ENCODE peak calls at places on chromosomes 13 and 19, in seven cellular contexts. B is central memory CD4-positive, alpha-beta T cell; K is progenitor cell of endocrine pancreas; A is activated CD4-positive, alpha-beta T cell treated with anti-CD3 and anti-CD28 coated beads for 36 hours; N is stimulated activated effector memory CD8-positive, alpha-beta T cell treated with anti-CD3 and anti-CD28 coated beads, Interleukin-12 subunit alpha, Interleukin-12 subunit beta, amount 100 ng/mL, for 72 hours; V is stimulated activated naive B cell treated with anti-CD40 and anti-IgM and Interleukin-4, amounts not matched to agents 10 μg/mL and 1 μg/mL and 100 μg/mL, for 72 hours; R is AG04450. G is an unnamed sample.

GRCh38 chr19:36049080-36049698 is 4.9 kb downstream of the THAP8 start:
- DNase-seq in B (no peak), K (no peak), A (no peak), N (no peak), V (no peak), R (no peak), G (no peak)

GRCh38 chr13:35833571-35834305 is 297.4 kb downstream of the DCLK1 start:
- DNase-seq in B (no peak), K (no peak), A (no peak), N (no peak), V (no peak), R (no peak), G (no peak)

GRCh38 chr19:48569814-48570213 is 17.8 kb downstream of the SULT2B1 start:
- DNase-seq in B (no peak), K (no peak), A (no peak), N (no peak), V (no peak), R (no peak), G (no peak)

GRCh38 chr19:652467-653389 is 10.3 kb downstream of the RNF126 start:
- DNase-seq in B (no peak), K (no peak), A (no peak), N (no peak), V (no peak), R (no peak), G (no peak)

GRCh38 chr19:53775524-53775923 is 48.6 kb downstream of the NLRP12 start:
- DNase-seq in B (no peak), K (no peak), A (no peak), N (no peak), V (no peak), R (no peak), G (no peak)

GRCh38 chr19:35355851-35356460 is 2.3 kb upstream of the FFAR3 start:
- DNase-seq in B (no peak), K (no peak), A (no peak), N (no peak), V (no peak), R (no peak), G (no peak)

GRCh38 chr19:46932346-46932745 is 71.5 kb downstream of the ARHGAP35 start:
- DNase-seq in B (no peak), K (no peak), A (no peak), N (no peak), V (no peak), R (no peak), G (no peak)

GRCh38 chr19:14022469-14022868 is 5.5 kb upstream of the RLN3 start:
- DNase-seq in B (no peak), K (no peak), A (no peak), N (no peak), V (no peak), R (no peak), G (no peak)

GRCh38 chr13:28100149-28101121 is at the start of gene FLT3:
- DNase-seq in B (peak; percentile 1), K (peak; percentile 33), A (peak; percentile 62), N (peak; percentile 55), V (peak; percentile 29), R (no peak), G (no peak)

GRCh38 chr19:12400618-12401502 is at the start of gene ZNF799:
- DNase-seq in B (peak; percentile 75), K (peak; percentile 84), A (peak; percentile 94), N (peak; percentile 90), V (peak; percentile 92), R (peak; percentile 79), G (peak; percentile 90)

GRCh38 chr13:90757127-90757680 is 590.3 kb upstream of the MIR17HG start:
- DNase-seq in B (no peak), K (no peak), A (no peak), N (no peak), V (no peak), R (no peak), G (no peak)

GRCh38 chr19:19062454-19063182 is 1.2 kb upstream of the SLC25A42 start:
- DNase-seq in B (no peak), K (no peak), A (peak; percentile 55), N (no peak), V (no peak), R (peak; percentile 11), G (no peak)

GRCh38 chr19:47226426-47227346 is 4.3 kb downstream of the BBC3 start:
- DNase-seq in B (peak; percentile 28), K (no peak), A (peak; percentile 78), N (peak; percentile 85), V (peak; percentile 58), R (no peak), G (peak; percentile 75)

GRCh38 chr13:49731766-49732165 is 40.5 kb upstream of the EBPL start:
- DNase-seq in B (no peak), K (no peak), A (no peak), N (no peak), V (no peak), R (peak; percentile 38), G (no peak)

GRCh38 chr13:24627090-24627714 is 53.0 kb upstream of the ATP12A start:
- DNase-seq in B (no peak), K (peak; percentile 66), A (no peak), N (no peak), V (no peak), R (no peak), G (no peak)

GRCh38 chr19:8477889-8478288 is 24.6 kb downstream of the PRAM1 start:
- DNase-seq in B (no peak), K (no peak), A (no peak), N (no peak), V (no peak), R (no peak), G (no peak)

GRCh38 chr13:41179593-41180250 is 14.6 kb downstream of the KBTBD7 start:
- DNase-seq in B (no peak), K (no peak), A (peak; percentile 20), N (no peak), V (no peak), R (no peak), G (no peak)

GRCh38 chr19:39127812-39128510 is 2.4 kb downstream of the PAK4 start:
- DNase-seq in B (no peak), K (no peak), A (no peak), N (no peak), V (no peak), R (no peak), G (no peak)

GRCh38 chr13:112174476-112175110 is 107.6 kb downstream of the SOX1 start:
- DNase-seq in B (no peak), K (no peak), A (no peak), N (no peak), V (no peak), R (no peak), G (no peak)

GRCh38 chr13:107234315-107234714 is 666.4 kb upstream of the ARGLU1 start:
- DNase-seq in B (no peak), K (no peak), A (no peak), N (no peak), V (no peak), R (no peak), G (no peak)

G was measured in GM12864.